ENCODE peak calls at places on chromosome 3, in eight cellular contexts. P, O, J, V, N, H, Q and X are unnamed samples. For H3K4me1, the result is how much of the 10 kb centered on the place peaks cover.

GRCh38 chr3:47578119-47578630 is 490 bp downstream of the CSPG5 start:
- DNase-seq in N (no peak), J (peak), O (peak), H (peak), P (peak), Q (peak), V (peak), X (peak)

GRCh38 chr3:141407043-141407442 is 38.7 kb downstream of the ZBTB38 start:
- DNase-seq in O (no peak), V (peak), N (peak), P (peak), Q (no peak), H (peak), J (no peak), X (no peak)

GRCh38 chr3:122403489-122403888 is 12.4 kb downstream of the WDR5B start:
- DNase-seq in H (no peak), J (no peak), Q (no peak), P (no peak), N (peak), O (no peak), V (no peak), X (no peak)

GRCh38 chr3:53753518-53754183 is 92.6 kb downstream of the CHDH start:
- DNase-seq in V (no peak), N (no peak), H (no peak), J (peak), O (no peak), Q (no peak), P (no peak), X (no peak)

GRCh38 chr3:20054549-20054987 is 14.3 kb downstream of the KAT2B start:
- DNase-seq in O (peak), H (peak), N (peak), J (peak), V (peak), P (peak), Q (no peak), X (peak)

GRCh38 chr3:195263925-195264575 is 6.9 kb downstream of the XXYLT1 start:
- DNase-seq in J (no peak), V (peak), O (no peak), Q (no peak), H (no peak), N (no peak), P (no peak), X (no peak)

GRCh38 chr3:138078901-138079344 is 36.5 kb downstream of the DZIP1L start:
- DNase-seq in V (no peak), Q (no peak), O (no peak), P (no peak), H (no peak), J (no peak), N (peak), X (no peak)

GRCh38 chr3:52477076-52477895 is 17.9 kb upstream of the STAB1 start:
- DNase-seq in V (no peak), H (no peak), O (peak), Q (peak), J (no peak), P (no peak), N (no peak), X (no peak)

GRCh38 chr3:184334470-184335158 is 2.8 kb upstream of the FAM131A start:
- DNase-seq in V (no peak), O (peak), J (peak), P (no peak), N (peak), Q (peak), H (no peak), X (no peak)

GRCh38 chr3:78728406-78729145 is 1039.2 kb downstream of the ROBO1 start:
- DNase-seq in P (peak), O (no peak), V (peak), N (peak), Q (peak), J (no peak), H (peak), X (no peak)

GRCh38 chr3:146517684-146518435 is 26.5 kb downstream of the PLSCR1 start:
- DNase-seq in N (no peak), H (no peak), V (peak), P (no peak), O (no peak), J (no peak), Q (no peak), X (no peak)
- H3K4me1 ChIP-seq in N (under half), H (under half), V (under half), P (under half), O (under half), J (under half), Q (under half), X (under half)

GRCh38 chr3:58214484-58215316 is 3.9 kb upstream of the DNASE1L3 start:
- DNase-seq in H (peak), P (no peak), Q (no peak), J (no peak), N (no peak), O (no peak), V (no peak), X (no peak)
- H3K27ac ChIP-seq in H (no peak), P (no peak), Q (no peak), J (no peak), N (no peak), O (no peak), V (no peak), X (no peak)

DNA sequence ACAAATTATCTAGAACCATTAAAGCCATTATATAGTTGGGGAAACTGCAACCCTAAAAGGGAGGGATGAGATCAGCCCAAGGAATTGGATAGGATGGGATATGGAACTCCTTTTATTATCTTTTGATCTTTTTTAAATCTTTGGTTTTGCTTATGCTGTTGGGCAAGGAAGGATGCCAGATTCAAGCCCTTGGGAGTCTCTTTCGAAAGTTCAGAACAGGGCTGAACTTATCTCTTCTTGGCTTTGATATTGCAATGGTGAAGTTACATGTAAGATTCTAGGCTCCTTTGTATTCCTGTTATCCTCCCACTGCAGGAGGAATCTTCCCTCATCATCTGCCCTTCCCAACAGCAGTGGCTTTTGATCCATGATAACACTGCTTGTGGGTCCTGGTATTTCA is 10.0 kb upstream of the SLC22A13 start:
- DNase-seq in V (no peak), N (no peak), P (no peak), J (no peak), Q (no peak), O (no peak), H (no peak), X (no peak)
- H3K4me1 ChIP-seq in V (under half), N (under half), P (under half), J (under half), Q (under half), O (under half), H (under half), X (under half)

DNA sequence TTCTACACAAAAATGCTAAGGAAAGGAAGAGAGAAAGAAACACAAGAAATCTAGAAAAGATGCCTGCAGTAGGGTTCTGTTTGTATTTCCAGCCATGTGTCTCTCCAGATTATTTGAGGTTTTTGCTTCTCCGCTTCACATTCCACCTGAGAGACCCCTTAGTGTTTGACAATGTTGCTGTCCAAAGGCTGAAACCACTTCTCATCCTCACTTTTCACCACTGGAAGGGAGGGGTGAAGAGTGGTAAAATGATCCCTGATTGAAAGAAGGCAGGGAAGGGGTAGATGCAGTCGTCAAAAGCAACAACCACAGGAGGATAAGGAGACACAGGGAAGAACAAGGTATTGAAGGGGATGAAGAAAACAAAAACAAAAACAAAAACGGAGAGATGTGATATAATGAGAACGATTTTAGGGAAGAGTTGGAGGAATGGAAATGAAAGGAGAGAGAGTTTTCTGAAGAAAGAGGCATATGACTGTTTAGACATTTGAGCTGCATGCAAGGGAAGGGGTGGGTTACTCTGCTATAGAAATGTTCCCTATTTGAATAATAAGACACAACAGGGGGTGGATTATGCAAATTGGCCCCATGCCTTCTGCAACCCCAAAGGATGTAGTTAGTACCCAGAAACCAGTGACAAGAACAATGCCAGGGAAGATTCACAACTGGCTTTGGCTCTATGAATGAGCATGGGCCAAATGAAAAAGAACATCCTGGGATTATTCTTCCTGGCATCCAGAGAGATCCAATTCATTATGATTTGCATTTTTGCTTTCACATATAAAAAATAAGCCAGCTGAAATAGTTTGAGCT is 235.9 kb downstream of the GAP43 start:
- DNase-seq in Q (no peak), N (no peak), P (no peak), J (no peak), V (no peak), O (no peak), H (no peak), X (no peak)
- H3K27ac ChIP-seq in Q (no peak), N (no peak), P (no peak), J (no peak), V (no peak), O (no peak), H (no peak), X (no peak)

GRCh38 chr3:50161320-50161719 is 6.2 kb downstream of the SEMA3F start:
- DNase-seq in V (peak), Q (no peak), N (no peak), J (no peak), O (no peak), H (peak), P (peak), X (no peak)

GRCh38 chr3:50160561-50160983 is 5.4 kb downstream of the SEMA3F start:
- DNase-seq in N (no peak), P (peak), O (no peak), Q (peak), J (no peak), H (no peak), V (no peak), X (no peak)

GRCh38 chr3:50164056-50164455 is 8.9 kb downstream of the SEMA3F start:
- DNase-seq in Q (peak), N (peak), H (peak), V (peak), O (no peak), P (no peak), J (no peak), X (no peak)

GRCh38 chr3:50163572-50163971 is 8.4 kb downstream of the SEMA3F start:
- DNase-seq in H (no peak), O (no peak), Q (no peak), P (no peak), J (no peak), V (no peak), N (no peak), X (no peak)

GRCh38 chr3:50162034-50162883 is 7.1 kb downstream of the SEMA3F start:
- DNase-seq in H (no peak), P (no peak), J (no peak), O (no peak), V (no peak), Q (no peak), N (no peak), X (no peak)
- H3K4me1 ChIP-seq in H (half or more), P (half or more), J (under half), O (under half), V (under half), Q (under half), N (under half), X (under half)

GRCh38 chr3:129581623-129582022 is 24.9 kb downstream of the PLXND1 start:
- DNase-seq in J (no peak), P (no peak), H (no peak), V (no peak), Q (no peak), N (no peak), O (no peak), X (no peak)

GRCh38 chr3:129584631-129585030 is 21.8 kb downstream of the PLXND1 start:
- DNase-seq in O (no peak), H (no peak), P (no peak), Q (no peak), N (no peak), J (no peak), V (no peak), X (no peak)

GRCh38 chr3:129579991-129580390 is 26.5 kb downstream of the PLXND1 start:
- DNase-seq in H (no peak), N (no peak), V (no peak), P (no peak), J (no peak), Q (no peak), O (no peak), X (no peak)

GRCh38 chr3:129583289-129583688 is 23.2 kb downstream of the PLXND1 start:
- DNase-seq in V (no peak), N (no peak), H (no peak), P (no peak), J (no peak), Q (no peak), O (no peak), X (no peak)

GRCh38 chr3:129582799-129583198 is 23.7 kb downstream of the PLXND1 start:
- DNase-seq in N (no peak), H (no peak), O (no peak), J (no peak), V (no peak), P (no peak), Q (no peak), X (no peak)
- H3K27ac ChIP-seq in N (no peak), H (no peak), O (no peak), J (no peak), V (no peak), P (no peak), Q (no peak), X (no peak)

GRCh38 chr3:177862962-177863491 is 665.7 kb upstream of the TBL1XR1 start:
- DNase-seq in H (no peak), O (no peak), N (no peak), J (no peak), V (no peak), Q (no peak), P (no peak), X (no peak)

GRCh38 chr3:177855021-177855420 is 657.7 kb upstream of the TBL1XR1 start:
- DNase-seq in P (no peak), J (no peak), H (no peak), V (no peak), Q (no peak), O (no peak), N (peak), X (no peak)

DNA sequence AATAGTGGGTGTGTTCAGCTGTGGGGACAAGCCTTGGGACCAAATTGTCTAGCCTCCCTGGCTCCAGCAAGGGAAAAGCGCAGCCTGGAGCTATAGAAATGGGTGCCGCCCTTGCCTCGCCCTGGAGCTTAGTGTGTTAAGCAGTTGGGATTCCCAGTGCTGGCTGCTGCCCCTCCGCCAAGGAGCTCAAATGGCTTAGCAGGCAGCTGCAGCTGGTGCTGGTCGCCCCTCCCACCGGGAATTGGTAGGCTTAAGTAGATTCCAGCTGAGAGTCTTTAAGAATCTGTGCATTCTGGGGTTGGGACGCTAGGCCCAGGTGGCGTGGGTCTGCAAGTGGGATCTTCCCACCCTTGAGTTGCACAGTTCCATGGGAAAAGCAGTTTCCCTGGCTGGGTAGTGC is 663.0 kb upstream of the TBL1XR1 start:
- DNase-seq in N (no peak), V (no peak), H (no peak), O (no peak), Q (no peak), P (no peak), J (no peak), X (no peak)
- H3K4me1 ChIP-seq in N (under half), V (under half), H (under half), O (under half), Q (under half), P (under half), J (under half), X (under half)

DNA sequence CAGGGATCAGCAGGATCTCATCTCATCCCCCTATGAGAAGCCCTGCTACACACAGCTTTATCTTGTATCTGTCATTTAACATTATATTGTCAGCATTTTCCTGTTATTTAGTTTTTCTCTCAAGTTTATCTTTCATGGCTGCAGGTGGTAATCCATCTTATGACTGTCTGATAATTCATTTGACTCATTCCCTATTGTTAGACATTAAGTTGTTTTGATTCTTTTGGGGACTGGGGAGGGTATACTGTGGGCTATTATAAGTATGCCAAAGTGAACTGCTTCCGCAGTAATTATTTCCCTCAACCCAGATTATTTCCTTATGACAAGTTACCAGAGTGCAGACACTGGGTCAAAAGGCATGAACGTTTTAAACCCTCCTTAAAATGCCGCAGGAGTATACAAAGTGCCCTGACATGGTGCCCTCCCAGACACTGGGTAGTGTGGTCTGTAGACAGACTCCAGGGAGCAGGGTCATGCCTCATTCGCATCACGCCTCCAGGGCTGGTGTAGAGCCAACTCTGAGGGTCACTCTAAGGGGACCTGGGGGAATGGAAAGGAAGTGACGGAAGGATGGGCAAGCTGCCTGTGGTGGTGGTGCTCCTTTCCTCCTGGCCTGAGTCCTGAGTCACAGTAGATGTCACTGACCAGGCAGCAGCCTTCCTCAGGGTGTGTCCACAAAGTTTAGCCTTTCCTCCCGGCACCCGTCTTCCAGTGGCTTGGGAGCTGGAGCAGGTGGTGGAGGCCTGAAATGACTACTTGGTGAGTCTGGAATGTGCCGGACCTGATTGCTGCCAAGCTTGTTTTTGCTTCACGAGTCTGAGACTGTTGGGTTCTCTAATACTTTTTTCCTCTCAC is 11.6 kb downstream of the GPR160 start:
- DNase-seq in V (peak), H (peak), O (no peak), P (no peak), J (no peak), N (peak), Q (no peak), X (no peak)
- H3K27ac ChIP-seq in V (peak), H (peak), O (no peak), P (no peak), J (no peak), N (no peak), Q (no peak), X (no peak)

DNA sequence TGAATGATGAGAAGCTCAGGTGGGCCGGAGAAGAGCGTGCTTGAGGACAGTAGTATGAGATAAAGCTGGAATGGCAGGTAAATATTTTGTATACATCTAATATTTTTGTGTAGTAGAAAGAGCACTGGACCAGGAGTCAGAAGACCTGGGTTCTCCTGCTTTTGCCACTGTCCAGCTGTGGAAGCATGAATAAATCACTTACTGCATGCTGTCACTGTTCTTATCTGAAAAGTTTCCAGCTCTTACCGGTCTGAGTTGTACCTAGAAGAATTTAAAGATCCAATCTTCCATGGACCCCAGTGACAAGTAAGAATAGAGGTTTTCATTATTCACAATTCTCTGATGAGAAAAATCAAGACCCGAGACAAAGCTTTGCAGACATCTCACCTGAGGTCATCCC is 5.9 kb downstream of the XPC start:
- DNase-seq in H (no peak), O (no peak), N (no peak), V (no peak), Q (no peak), J (no peak), P (no peak), X (no peak)
- H3K4me1 ChIP-seq in H (under half), O (under half), N (under half), V (under half), Q (under half), J (half or more), P (under half), X (under half)